ENCODE peak calls at places on chromosomes 4 and X, in five cellular contexts. One of them, this sample, is unnamed.

GRCh38 chrX:72131317-72132294 is at the start of gene RTL5:
- DNase-seq in NCI-H1105: peak
- DNase-seq in osteoblast: peak
- DNase-seq in tibial nerve: peak
- DNase-seq in activated CD8-positive, alpha-beta memory T cell treated with anti-CD3 and anti-CD28 coated beads for 4 hours: peak
- DNase-seq in this sample: peak

GRCh38 chr4:9925750-9926439 is 95.4 kb downstream of the SLC2A9 start:
- DNase-seq in NCI-H1105: peak
- DNase-seq in osteoblast: no peak
- DNase-seq in tibial nerve: no peak
- DNase-seq in activated CD8-positive, alpha-beta memory T cell treated with anti-CD3 and anti-CD28 coated beads for 4 hours: no peak
- DNase-seq in this sample: no peak

GRCh38 chr4:925171-925570 is 6.9 kb downstream of the GAK start:
- DNase-seq in NCI-H1105: no peak
- DNase-seq in osteoblast: peak
- DNase-seq in tibial nerve: no peak
- DNase-seq in activated CD8-positive, alpha-beta memory T cell treated with anti-CD3 and anti-CD28 coated beads for 4 hours: no peak
- DNase-seq in this sample: no peak

GRCh38 chrX:109600114-109600710 is 24.8 kb downstream of the KCNE5 start:
- DNase-seq in NCI-H1105: no peak
- DNase-seq in osteoblast: no peak
- DNase-seq in tibial nerve: no peak
- DNase-seq in activated CD8-positive, alpha-beta memory T cell treated with anti-CD3 and anti-CD28 coated beads for 4 hours: no peak
- DNase-seq in this sample: peak

GRCh38 chrX:154775611-154776349 is 13.1 kb downstream of the DKC1 start:
- DNase-seq in NCI-H1105: no peak
- DNase-seq in osteoblast: peak
- DNase-seq in tibial nerve: no peak
- DNase-seq in activated CD8-positive, alpha-beta memory T cell treated with anti-CD3 and anti-CD28 coated beads for 4 hours: peak
- DNase-seq in this sample: peak

GRCh38 chrX:31227250-31227649 is 155.4 kb upstream of the FTHL17 start:
- DNase-seq in NCI-H1105: no peak
- DNase-seq in osteoblast: no peak
- DNase-seq in tibial nerve: no peak
- DNase-seq in activated CD8-positive, alpha-beta memory T cell treated with anti-CD3 and anti-CD28 coated beads for 4 hours: no peak
- DNase-seq in this sample: no peak

GRCh38 chr4:51998837-51999236 is 21.3 kb downstream of the LRRC66 start:
- DNase-seq in NCI-H1105: no peak
- DNase-seq in osteoblast: peak
- DNase-seq in tibial nerve: no peak
- DNase-seq in activated CD8-positive, alpha-beta memory T cell treated with anti-CD3 and anti-CD28 coated beads for 4 hours: no peak
- DNase-seq in this sample: no peak

GRCh38 chr4:55475394-55476243 is 71.1 kb downstream of the CLOCK start:
- DNase-seq in NCI-H1105: no peak
- DNase-seq in osteoblast: no peak
- DNase-seq in tibial nerve: no peak
- DNase-seq in activated CD8-positive, alpha-beta memory T cell treated with anti-CD3 and anti-CD28 coated beads for 4 hours: no peak
- DNase-seq in this sample: no peak

GRCh38 chr4:53943345-53944085 is 120.9 kb downstream of the CHIC2 start:
- DNase-seq in NCI-H1105: peak
- DNase-seq in osteoblast: no peak
- DNase-seq in tibial nerve: no peak
- DNase-seq in activated CD8-positive, alpha-beta memory T cell treated with anti-CD3 and anti-CD28 coated beads for 4 hours: no peak
- DNase-seq in this sample: no peak

GRCh38 chrX:134161162-134161561 is 75.8 kb upstream of the CCDC160 start:
- DNase-seq in NCI-H1105: no peak
- DNase-seq in osteoblast: no peak
- DNase-seq in tibial nerve: no peak
- DNase-seq in activated CD8-positive, alpha-beta memory T cell treated with anti-CD3 and anti-CD28 coated beads for 4 hours: no peak
- DNase-seq in this sample: no peak

GRCh38 chr4:129218897-129219296 is 122.9 kb downstream of the C4orf33 start:
- DNase-seq in NCI-H1105: no peak
- DNase-seq in osteoblast: no peak
- DNase-seq in tibial nerve: no peak
- DNase-seq in activated CD8-positive, alpha-beta memory T cell treated with anti-CD3 and anti-CD28 coated beads for 4 hours: no peak
- DNase-seq in this sample: no peak

GRCh38 chrX:121642415-121642814 is 595.0 kb downstream of the GLUD2 start:
- DNase-seq in NCI-H1105: no peak
- DNase-seq in osteoblast: no peak
- DNase-seq in tibial nerve: no peak
- DNase-seq in activated CD8-positive, alpha-beta memory T cell treated with anti-CD3 and anti-CD28 coated beads for 4 hours: no peak
- DNase-seq in this sample: no peak

GRCh38 chrX:125505207-125505606 is 185.5 kb downstream of the TEX13C start:
- DNase-seq in NCI-H1105: no peak
- DNase-seq in osteoblast: no peak
- DNase-seq in tibial nerve: no peak
- DNase-seq in activated CD8-positive, alpha-beta memory T cell treated with anti-CD3 and anti-CD28 coated beads for 4 hours: no peak
- DNase-seq in this sample: no peak

This sample was measured in testis.